ENCODE peak calls at places on chromosomes 5 and 9, in seven cellular contexts. C, V, T, D, P, R and I are unnamed samples.
A peak's percentile ranks its signal among the peaks of the same experiment; 100 is the strongest.

GRCh38 chr9:694499-695154 is 146.9 kb upstream of the DMRT1 start:
- DNase-seq in C (no peak), P (no peak), V (peak; percentile 87), T (no peak), D (no peak), R (no peak), I (no peak)

GRCh38 chr5:164475339-164475977 is 970.0 kb downstream of the MAT2B start:
- DNase-seq in V (no peak), C (no peak), P (no peak), T (no peak), R (peak; percentile 3), D (no peak), I (peak; percentile 7)

GRCh38 chr5:169893586-169893985 is 86.7 kb downstream of the INSYN2B start:
- DNase-seq in P (no peak), V (no peak), D (no peak), C (no peak), R (no peak), T (no peak), I (no peak)

GRCh38 chr9:35618325-35618727 is at the start of gene CD72:
- DNase-seq in R (no peak), T (no peak), D (no peak), C (no peak), V (peak; percentile 46), P (no peak), I (no peak)

GRCh38 chr5:80569961-80570786 is at the start of gene ANKRD34B:
- DNase-seq in T (no peak), C (no peak), R (peak; percentile 50), V (no peak), P (no peak), D (no peak), I (no peak)

GRCh38 chr9:13555516-13555915 is 276.0 kb upstream of the MPDZ start:
- DNase-seq in V (no peak), P (no peak), R (no peak), T (no peak), C (no peak), D (no peak), I (no peak)

GRCh38 chr5:75200776-75201175 is 35.9 kb downstream of the ANKRD31 start:
- DNase-seq in T (no peak), P (no peak), R (no peak), V (no peak), C (no peak), D (no peak), I (no peak)

GRCh38 chr5:82812575-82812974 is 264.6 kb downstream of the TMEM167A start:
- DNase-seq in D (no peak), P (no peak), T (no peak), C (no peak), R (no peak), V (no peak), I (no peak)

GRCh38 chr5:140253985-140254384 is 48.9 kb downstream of the PFDN1 start:
- DNase-seq in D (peak; percentile 48), C (no peak), R (no peak), P (no peak), T (no peak), V (no peak), I (no peak)

GRCh38 chr5:132456553-132457361 is 33.8 kb downstream of the IRF1 start:
- DNase-seq in R (peak; percentile 30), V (peak; percentile 82), D (peak; percentile 66), T (peak; percentile 60), P (no peak), C (peak; percentile 76), I (no peak)
- H3K27ac ChIP-seq in R (peak overlapping the region; percentile 48), V (peak overlapping the region; percentile 52), D (no peak overlapping the region), T (peak overlapping the region; percentile 89), P (peak overlapping the region; percentile 76), C (peak overlapping the region; percentile 77), I (no peak overlapping the region)

DNA sequence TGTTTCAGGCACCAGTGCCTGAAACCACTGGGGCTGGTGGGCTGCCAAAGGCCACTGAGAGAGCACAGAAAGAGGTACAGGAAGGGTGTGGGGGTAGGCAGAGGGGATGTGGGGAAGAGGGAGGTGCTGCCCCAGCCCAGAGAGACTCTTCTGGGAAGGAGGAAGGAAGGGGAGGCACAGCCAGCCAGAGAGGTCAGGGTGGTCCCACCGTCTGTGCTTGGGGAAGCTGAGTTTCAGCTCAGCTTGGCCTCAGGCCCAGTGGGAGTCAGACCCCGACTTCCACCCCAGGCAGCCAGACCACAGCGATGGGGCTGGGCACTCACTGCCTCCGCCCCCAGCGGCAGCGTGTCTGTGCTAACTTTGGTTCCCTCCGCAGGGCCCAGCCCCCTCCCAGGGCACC is 8.7 kb upstream of the PHYKPL start:
- DNase-seq in D (no peak), P (no peak), C (no peak), R (no peak), T (no peak), V (peak; percentile 66), I (no peak)
- H3K27ac ChIP-seq in D (no peak overlapping the region), P (no peak overlapping the region), C (no peak overlapping the region), R (no peak overlapping the region), T (no peak overlapping the region), V (peak overlapping the region; percentile 95), I (no peak overlapping the region)

GRCh38 chr9:5443845-5444244 is 6.1 kb upstream of the PLGRKT start:
- DNase-seq in V (no peak), C (no peak), P (no peak), R (no peak), T (no peak), D (no peak), I (no peak)

GRCh38 chr9:5448016-5448415 is 2.3 kb upstream of the CD274 start:
- DNase-seq in V (no peak), D (no peak), C (no peak), R (no peak), T (no peak), P (no peak), I (no peak)

GRCh38 chr9:5447337-5447736 is 3.0 kb upstream of the CD274 start:
- DNase-seq in D (no peak), R (no peak), V (no peak), P (no peak), C (no peak), T (no peak), I (no peak)

GRCh38 chr9:5448461-5448860 is 1.9 kb upstream of the CD274 start:
- DNase-seq in T (no peak), C (no peak), R (no peak), V (no peak), D (no peak), P (no peak), I (no peak)

GRCh38 chr9:5446451-5447236 is 3.7 kb upstream of the CD274 start:
- DNase-seq in C (no peak), R (no peak), V (no peak), D (no peak), T (no peak), P (no peak), I (no peak)
- H3K27ac ChIP-seq in C (no peak overlapping the region), R (no peak overlapping the region), V (no peak overlapping the region), D (no peak overlapping the region), T (no peak overlapping the region), P (no peak overlapping the region), I (no peak overlapping the region)

DNA sequence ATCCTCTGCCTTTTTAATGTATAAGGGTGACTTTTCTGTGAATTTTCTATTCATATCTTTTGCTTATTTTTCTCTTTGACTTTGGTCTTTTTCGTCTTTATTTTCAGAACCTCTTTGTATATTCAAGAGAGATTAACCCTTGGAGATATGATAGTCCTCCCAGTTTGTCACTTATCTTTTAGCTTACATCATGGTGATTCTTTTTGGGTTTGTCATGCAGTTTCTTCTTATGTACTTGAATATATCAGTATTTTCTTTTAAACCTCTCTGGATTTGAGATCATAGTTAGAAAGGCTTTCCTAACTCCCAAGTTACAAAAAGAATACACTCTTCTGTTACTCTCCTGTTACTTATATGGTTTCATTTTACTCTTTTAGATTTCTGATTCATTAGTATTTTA is 27.5 kb upstream of the GPR21 start:
- DNase-seq in T (no peak), P (no peak), R (no peak), D (no peak), C (no peak), V (no peak), I (no peak)
- H3K27ac ChIP-seq in T (no peak overlapping the region), P (no peak overlapping the region), R (no peak overlapping the region), D (no peak overlapping the region), C (no peak overlapping the region), V (no peak overlapping the region), I (no peak overlapping the region)

GRCh38 chr5:128925973-128926372 is 39.3 kb upstream of the SLC27A6 start:
- DNase-seq in D (no peak), T (no peak), R (no peak), V (no peak), P (no peak), C (no peak), I (no peak)

GRCh38 chr5:128919542-128919941 is 45.7 kb upstream of the SLC27A6 start:
- DNase-seq in V (no peak), T (no peak), P (no peak), C (no peak), D (no peak), R (no peak), I (no peak)

GRCh38 chr5:128924299-128924698 is 41.0 kb upstream of the SLC27A6 start:
- DNase-seq in P (no peak), C (no peak), R (no peak), T (no peak), D (no peak), V (no peak), I (no peak)

GRCh38 chr5:128920345-128921215 is 44.7 kb upstream of the SLC27A6 start:
- DNase-seq in T (no peak), V (no peak), R (no peak), P (no peak), C (no peak), D (no peak), I (no peak)
- H3K27ac ChIP-seq in T (no peak overlapping the region), V (no peak overlapping the region), R (no peak overlapping the region), P (no peak overlapping the region), C (no peak overlapping the region), D (peak overlapping the region; percentile 70), I (no peak overlapping the region)

GRCh38 chr9:93488239-93488638 is 34.9 kb upstream of the FAM120AOS start:
- DNase-seq in R (no peak), C (no peak), D (no peak), T (no peak), P (no peak), V (no peak), I (no peak)

GRCh38 chr9:93493949-93494348 is 40.6 kb upstream of the FAM120AOS start:
- DNase-seq in C (no peak), D (no peak), R (no peak), V (no peak), T (no peak), P (no peak), I (no peak)

GRCh38 chr9:93496285-93496684 is 42.9 kb upstream of the FAM120AOS start:
- DNase-seq in R (no peak), T (no peak), P (no peak), V (no peak), D (no peak), C (no peak), I (no peak)

GRCh38 chr9:93491593-93492232 is 38.3 kb upstream of the FAM120AOS start:
- DNase-seq in T (no peak), D (no peak), P (no peak), V (no peak), C (no peak), R (no peak), I (no peak)

DNA sequence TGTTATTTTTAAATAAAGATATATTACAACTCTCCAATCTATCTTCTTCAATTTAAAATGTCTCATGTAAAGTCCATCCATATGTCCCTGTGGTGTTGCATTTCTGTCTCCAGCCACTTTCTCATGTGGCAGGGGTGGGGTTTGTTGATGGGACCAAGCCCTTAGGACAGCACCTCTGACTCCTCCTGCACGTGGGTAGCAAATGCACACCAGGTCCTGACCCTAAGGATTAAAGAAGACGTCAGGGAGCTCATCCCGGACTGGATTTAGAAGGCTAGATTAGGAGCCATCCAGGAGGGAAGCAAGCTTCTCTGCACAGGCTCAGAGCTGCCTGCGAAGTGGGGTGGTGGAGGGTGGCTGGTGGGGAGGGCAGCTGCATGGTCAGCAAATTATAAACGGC is 38.9 kb upstream of the FAM120AOS start:
- DNase-seq in R (no peak), D (no peak), C (no peak), T (no peak), V (no peak), P (no peak), I (no peak)
- H3K27ac ChIP-seq in R (no peak overlapping the region), D (no peak overlapping the region), C (no peak overlapping the region), T (no peak overlapping the region), V (peak overlapping the region; percentile 63), P (no peak overlapping the region), I (no peak overlapping the region)